ENCODE peak calls at places on chromosomes 4 and X, in five cellular contexts. L is stimulated activated CD4-positive, alpha-beta T cell treated with anti-CD3 and anti-CD28 coated beads, Interleukin-1b, Interleukin-23, amount 100 ng/mL, for 4 hours; N is activated gamma-delta T cell; K is GF-D8; F is activated CD4-positive, alpha-beta T cell treated with anti-CD3 and anti-CD28 coated beads for 1 hour. H is an unnamed sample.

GRCh38 chr4:141275834-141276233 is 55.1 kb downstream of the ZNF330 start:
- DNase-seq in N (no peak), F (no peak), L (no peak), K (no peak), H (no peak)

GRCh38 chr4:117327491-117327890 is 242.1 kb upstream of the TRAM1L1 start:
- DNase-seq in K (no peak), N (no peak), F (no peak), L (no peak), H (no peak)

GRCh38 chr4:11367371-11367770 is 61.3 kb downstream of the HS3ST1 start:
- DNase-seq in L (no peak), K (no peak), N (no peak), F (no peak), H (no peak)

GRCh38 chr4:74418063-74418670 is 26.8 kb upstream of the AREG start:
- DNase-seq in L (no peak), F (no peak), N (no peak), K (no peak), H (no peak)

GRCh38 chr4:73676136-73676535 is 55.9 kb upstream of the RASSF6 start:
- DNase-seq in N (no peak), K (no peak), F (no peak), L (no peak), H (no peak)

GRCh38 chr4:3492741-3493719 is 29.9 kb downstream of the DOK7 start:
- DNase-seq in N (no peak), F (no peak), K (no peak), L (no peak), H (no peak)

GRCh38 chr4:8695237-8696219 is 103.0 kb downstream of the CPZ start:
- DNase-seq in K (no peak), L (no peak), F (no peak), N (no peak), H (no peak)

GRCh38 chr4:67746797-67747495 is 7.2 kb downstream of the GNRHR start:
- DNase-seq in N (no peak), L (no peak), K (no peak), F (no peak), H (no peak)

GRCh38 chr4:41715155-41715554 is 33.4 kb downstream of the PHOX2B start:
- DNase-seq in F (no peak), K (no peak), L (no peak), N (no peak), H (no peak)

GRCh38 chrX:70169281-70169680 is 8.0 kb upstream of the DGAT2L6 start:
- DNase-seq in K (no peak), F (no peak), N (no peak), L (no peak), H (no peak)